ENCODE peak calls at places on chromosomes 3 and 15, in ten cellular contexts. J, F, M, P, E, G, Q, A, N and B are unnamed samples.

GRCh38 chr15:88604972-88605506 is 16.1 kb upstream of the AEN start:
- DNase-seq in N (no peak), Q (no peak), F (no peak), A (peak; percentile 73), E (no peak), J (no peak), G (no peak), P (no peak), M (no peak), B (no peak)

GRCh38 chr3:176362191-176362731 is 835.0 kb downstream of the TBL1XR1 start:
- DNase-seq in P (no peak), J (no peak), M (no peak), A (peak; percentile 83), N (no peak), E (no peak), G (no peak), F (no peak), Q (peak; percentile 29), B (no peak)

GRCh38 chr3:859135-859534 is 233.7 kb upstream of the CNTN6 start:
- DNase-seq in M (no peak), N (no peak), Q (no peak), E (no peak), G (no peak), J (no peak), P (no peak), A (no peak), F (no peak), B (no peak)

GRCh38 chr3:187112934-187113793 is 26.1 kb downstream of the RPL39L start:
- DNase-seq in A (no peak), P (no peak), Q (no peak), E (no peak), J (peak; percentile 41), M (no peak), G (peak; percentile 66), N (no peak), F (no peak), B (no peak)

GRCh38 chr15:91061997-91062396 is 38.1 kb upstream of the SV2B start:
- DNase-seq in M (no peak), E (no peak), J (no peak), G (no peak), F (no peak), A (no peak), P (no peak), N (no peak), Q (no peak), B (no peak)

GRCh38 chr3:103218793-103219192 is 784.0 kb downstream of the ZPLD1 start:
- DNase-seq in J (no peak), M (no peak), F (no peak), E (no peak), Q (no peak), P (no peak), N (no peak), G (no peak), A (no peak), B (no peak)

GRCh38 chr15:25053000-25053815 is 98.4 kb downstream of the SNRPN start:
- DNase-seq in A (peak; percentile 36), G (no peak), P (no peak), M (no peak), E (peak; percentile 7), Q (no peak), F (no peak), J (no peak), N (no peak), B (peak; percentile 30)

GRCh38 chr3:9142346-9142745 is 107.1 kb downstream of the SRGAP3 start:
- DNase-seq in M (no peak), E (no peak), F (no peak), N (no peak), P (no peak), J (no peak), Q (no peak), G (peak; percentile 62), A (no peak), B (no peak)

GRCh38 chr3:12224181-12225147 is 64.4 kb upstream of the PPARG start:
- DNase-seq in F (no peak), M (no peak), Q (peak; percentile 69), G (peak; percentile 82), E (peak; percentile 88), A (peak; percentile 66), P (no peak), N (no peak), J (no peak), B (no peak)

GRCh38 chr3:148962513-148962912 is 28.8 kb upstream of the GYG1 start:
- DNase-seq in A (peak; percentile 89), N (no peak), P (no peak), E (no peak), Q (no peak), J (no peak), M (no peak), G (peak; percentile 82), F (no peak), B (no peak)

GRCh38 chr15:75237316-75237982 is 20.7 kb upstream of the GOLGA6C start:
- DNase-seq in G (no peak), M (no peak), P (no peak), A (no peak), J (no peak), Q (peak; percentile 65), F (peak; percentile 10), N (peak; percentile 22), E (no peak), B (no peak)

GRCh38 chr15:93072440-93073394 is 16.3 kb downstream of the RGMA start:
- DNase-seq in N (peak; percentile 81), F (peak; percentile 89), E (peak; percentile 65), J (peak; percentile 78), M (no peak), A (peak; percentile 95), Q (no peak), P (no peak), G (peak; percentile 75), B (peak; percentile 72)

GRCh38 chr15:93074596-93074995 is 14.4 kb downstream of the RGMA start:
- DNase-seq in J (no peak), P (no peak), Q (no peak), N (no peak), F (no peak), E (no peak), M (no peak), A (no peak), G (no peak), B (no peak)

GRCh38 chr15:93071469-93071891 is 17.5 kb downstream of the RGMA start:
- DNase-seq in F (no peak), J (no peak), E (no peak), P (no peak), G (no peak), M (no peak), A (peak; percentile 76), N (no peak), Q (no peak), B (no peak)

GRCh38 chr15:93072011-93072410 is 17.0 kb downstream of the RGMA start:
- DNase-seq in Q (no peak), J (no peak), F (no peak), A (no peak), M (no peak), E (no peak), P (no peak), N (no peak), G (no peak), B (no peak)

GRCh38 chr15:93073465-93073952 is 15.5 kb downstream of the RGMA start:
- DNase-seq in M (no peak), J (no peak), N (no peak), G (no peak), A (peak; percentile 80), Q (no peak), P (no peak), F (no peak), E (no peak), B (no peak)
- H3K4me3 ChIP-seq in M (peak overlapping the region; percentile 87), J (peak overlapping the region; percentile 82), N (peak overlapping the region; percentile 52), G (peak overlapping the region; percentile 78), A (peak overlapping the region; percentile 98), Q (peak overlapping the region; percentile 40), P (no peak overlapping the region), F (peak overlapping the region; percentile 84), E (no peak overlapping the region), B (peak overlapping the region; percentile 60)

DNA sequence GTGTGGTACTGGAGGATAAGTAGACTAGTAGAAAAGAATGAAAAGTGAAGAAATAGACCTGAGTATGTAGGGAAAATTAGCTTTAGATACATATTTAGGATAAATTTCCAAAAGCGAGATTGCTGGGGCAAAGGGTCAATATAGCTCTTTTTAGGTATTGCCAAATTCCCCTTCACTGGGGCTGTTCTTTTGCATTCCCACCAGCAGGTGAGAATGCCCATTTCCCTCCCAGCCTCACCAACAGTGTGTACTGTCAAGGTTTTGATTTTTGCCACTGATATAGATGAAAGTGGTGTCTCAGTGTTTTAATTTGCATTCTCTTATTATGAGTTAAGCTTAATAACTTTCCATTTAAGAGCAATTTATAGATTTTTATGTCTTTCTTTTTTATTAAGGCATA is 35.7 kb upstream of the BHLHE40 start:
- DNase-seq in E (no peak), G (peak; percentile 46), J (no peak), M (no peak), Q (no peak), P (no peak), F (no peak), A (no peak), N (no peak), B (no peak)
- TF ChIP-seq CTCF in E (peak; percentile 10), G (peak; percentile 64), J (no peak), M (no peak), Q (peak; percentile 23), P (no peak), F (peak; percentile 29), A (peak; percentile 80), N (no peak), B (peak; percentile 8)

GRCh38 chr3:52065264-52065756 is 8.9 kb upstream of the DUSP7 start:
- DNase-seq in F (peak; percentile 43), J (no peak), A (no peak), Q (no peak), G (no peak), P (no peak), E (peak; percentile 53), N (peak; percentile 81), M (no peak), B (no peak)
- H3K27ac ChIP-seq in F (peak overlapping the region; percentile 65), J (no peak overlapping the region), A (no peak overlapping the region), Q (peak overlapping the region; percentile 55), G (no peak overlapping the region), P (no peak overlapping the region), E (no peak overlapping the region), N (no peak overlapping the region), M (no peak overlapping the region), B (no peak overlapping the region)

DNA sequence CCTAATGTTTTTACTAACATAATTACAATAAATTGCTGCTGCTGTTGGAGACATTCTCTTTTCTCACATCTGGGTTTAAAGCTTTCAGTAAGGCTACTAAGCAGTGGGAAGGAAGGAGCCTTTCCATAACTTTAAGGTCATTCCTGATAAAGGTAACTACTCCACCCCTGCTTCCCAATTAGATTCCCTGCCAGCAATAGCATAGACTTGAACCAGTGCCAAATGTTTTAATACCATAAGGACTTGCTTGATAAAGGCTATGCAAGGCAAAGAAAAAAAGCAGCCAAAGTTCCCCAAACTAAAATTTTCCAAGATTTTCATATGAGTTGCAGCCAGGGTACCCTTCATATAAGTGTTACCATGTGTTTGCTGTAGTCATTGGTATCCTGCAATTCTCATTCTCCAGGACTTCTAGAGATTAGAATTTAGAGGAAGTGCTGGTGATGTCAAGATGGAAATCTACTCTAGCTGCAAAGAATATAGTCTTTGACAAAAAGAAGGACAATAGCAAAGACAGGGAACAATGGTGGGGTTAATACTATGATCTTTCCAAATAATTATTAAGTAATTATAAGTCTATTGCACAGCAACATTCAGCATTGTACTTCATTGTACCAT is 106.1 kb downstream of the FILIP1L start:
- DNase-seq in J (no peak), Q (no peak), M (no peak), F (no peak), G (no peak), P (no peak), E (no peak), N (no peak), A (no peak), B (no peak)
- H3K4me3 ChIP-seq in J (no peak overlapping the region), Q (no peak overlapping the region), M (no peak overlapping the region), F (no peak overlapping the region), G (no peak overlapping the region), P (no peak overlapping the region), E (no peak overlapping the region), N (no peak overlapping the region), A (no peak overlapping the region), B (no peak overlapping the region)